ENCODE peak calls at places on chromosomes 5 and 9, in seven cellular contexts. One of them, this sample, is unnamed.

GRCh38 chr5:1112596-1113331 is 901 bp upstream of the SLC12A7 start:
- DNase-seq in osteoblast: no peak
- DNase-seq in coronary artery: no peak
- DNase-seq in mucosa of descending colon: no peak
- DNase-seq in ovary: no peak
- DNase-seq in Panc1: no peak
- DNase-seq in fibroblast of pulmonary artery: no peak
- DNase-seq in this sample: no peak

GRCh38 chr9:83706703-83707517 is 848 bp downstream of the UBQLN1 start:
- DNase-seq in ovary: peak; percentile 15
- DNase-seq in fibroblast of pulmonary artery: peak; percentile 24
- DNase-seq in coronary artery: peak; percentile 74
- DNase-seq in Panc1: no peak
- DNase-seq in mucosa of descending colon: peak; percentile 70
- DNase-seq in osteoblast: peak; percentile 77
- DNase-seq in this sample: peak; percentile 34

GRCh38 chr5:116137544-116138378 is 52.9 kb downstream of the COMMD10 start:
- DNase-seq in Panc1: peak; percentile 15
- DNase-seq in fibroblast of pulmonary artery: peak; percentile 78
- DNase-seq in mucosa of descending colon: no peak
- DNase-seq in osteoblast: no peak
- DNase-seq in coronary artery: no peak
- DNase-seq in ovary: no peak
- DNase-seq in this sample: peak; percentile 72

GRCh38 chr5:171092194-171092593 is 216.9 kb upstream of the TLX3 start:
- DNase-seq in fibroblast of pulmonary artery: peak; percentile 78
- DNase-seq in ovary: no peak
- DNase-seq in osteoblast: peak; percentile 23
- DNase-seq in mucosa of descending colon: no peak
- DNase-seq in Panc1: no peak
- DNase-seq in coronary artery: no peak
- DNase-seq in this sample: peak; percentile 67

GRCh38 chr9:134644715-134645606 is 3.4 kb downstream of the COL5A1 start:
- DNase-seq in mucosa of descending colon: peak; percentile 55
- DNase-seq in osteoblast: peak; percentile 100
- DNase-seq in fibroblast of pulmonary artery: peak; percentile 99
- DNase-seq in Panc1: no peak
- DNase-seq in coronary artery: peak; percentile 93
- DNase-seq in ovary: peak; percentile 85
- DNase-seq in this sample: peak; percentile 96

GRCh38 chr5:170597876-170598275 is 94.1 kb downstream of the KCNIP1 start:
- DNase-seq in ovary: no peak
- DNase-seq in Panc1: no peak
- DNase-seq in fibroblast of pulmonary artery: peak; percentile 15
- DNase-seq in mucosa of descending colon: no peak
- DNase-seq in coronary artery: no peak
- DNase-seq in osteoblast: no peak
- DNase-seq in this sample: peak; percentile 24

GRCh38 chr9:70315389-70315788 is 56.6 kb downstream of the SMC5 start:
- DNase-seq in Panc1: no peak
- DNase-seq in fibroblast of pulmonary artery: peak; percentile 28
- DNase-seq in ovary: no peak
- DNase-seq in coronary artery: no peak
- DNase-seq in mucosa of descending colon: no peak
- DNase-seq in osteoblast: no peak
- DNase-seq in this sample: peak; percentile 23

GRCh38 chr5:61298580-61298979 is 33.5 kb upstream of the ZSWIM6 start:
- DNase-seq in fibroblast of pulmonary artery: peak; percentile 53
- DNase-seq in osteoblast: no peak
- DNase-seq in Panc1: peak; percentile 63
- DNase-seq in coronary artery: no peak
- DNase-seq in mucosa of descending colon: no peak
- DNase-seq in ovary: no peak
- DNase-seq in this sample: peak; percentile 71

GRCh38 chr9:21754741-21755140 is 47.7 kb upstream of the MTAP start:
- DNase-seq in Panc1: no peak
- DNase-seq in osteoblast: no peak
- DNase-seq in mucosa of descending colon: no peak
- DNase-seq in ovary: no peak
- DNase-seq in fibroblast of pulmonary artery: no peak
- DNase-seq in coronary artery: no peak
- DNase-seq in this sample: no peak

DNA sequence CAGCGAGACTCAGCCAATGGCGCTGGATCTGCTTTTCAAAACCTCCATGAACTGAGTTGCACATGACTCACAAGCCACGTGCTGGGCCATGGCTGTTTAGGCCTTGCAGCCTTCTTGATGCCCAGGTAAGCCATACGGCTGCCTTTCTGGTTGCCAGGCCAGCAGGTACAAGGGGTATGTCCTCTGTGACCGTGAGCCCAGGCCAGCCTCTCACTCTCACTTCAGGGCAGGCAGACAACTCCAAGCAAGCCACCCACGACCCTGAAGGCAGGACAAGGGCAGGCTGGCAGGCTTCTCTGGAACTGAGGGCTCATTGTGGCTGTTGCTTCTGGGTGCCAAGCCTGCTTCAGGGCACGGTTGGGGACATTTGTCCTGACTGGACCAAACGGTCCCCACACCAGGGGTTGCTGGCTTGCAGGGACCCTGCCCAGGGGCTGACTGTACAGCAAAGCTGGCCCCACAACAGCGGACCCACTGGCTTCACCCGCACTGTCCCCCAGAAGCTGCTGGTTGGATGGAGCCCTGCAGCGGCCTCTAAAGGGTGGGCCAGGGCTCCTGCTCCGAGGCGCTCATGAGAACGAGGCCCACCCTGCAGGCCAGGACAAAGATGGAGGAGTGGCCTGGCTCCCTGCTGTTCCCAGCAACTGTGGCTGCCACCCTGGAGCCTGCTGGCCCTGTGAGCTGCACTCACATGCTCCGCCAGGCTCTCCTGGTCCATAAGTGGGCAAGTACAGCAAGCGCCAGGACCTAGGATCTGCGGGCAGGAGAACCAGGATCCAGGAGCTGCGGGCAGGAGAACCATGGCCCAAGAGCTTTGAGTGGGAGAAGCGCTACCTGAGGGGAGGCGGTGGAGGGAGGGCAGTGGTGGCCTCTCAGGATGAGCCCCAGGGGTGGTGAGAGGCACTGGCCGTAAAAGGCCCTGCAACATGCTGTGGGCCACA is 34.3 kb upstream of the NSMF start:
- DNase-seq in ovary: no peak
- DNase-seq in coronary artery: no peak
- DNase-seq in mucosa of descending colon: peak; percentile 27
- DNase-seq in fibroblast of pulmonary artery: no peak
- DNase-seq in Panc1: no peak
- DNase-seq in osteoblast: peak; percentile 80
- DNase-seq in this sample: no peak
- TF ChIP-seq CTCF in ovary: no peak
- TF ChIP-seq CTCF in coronary artery: no peak
- TF ChIP-seq CTCF in mucosa of descending colon: no peak
- TF ChIP-seq CTCF in fibroblast of pulmonary artery: no peak
- TF ChIP-seq CTCF in Panc1: no peak
- TF ChIP-seq CTCF in osteoblast: no peak
- TF ChIP-seq CTCF in this sample: no peak

DNA sequence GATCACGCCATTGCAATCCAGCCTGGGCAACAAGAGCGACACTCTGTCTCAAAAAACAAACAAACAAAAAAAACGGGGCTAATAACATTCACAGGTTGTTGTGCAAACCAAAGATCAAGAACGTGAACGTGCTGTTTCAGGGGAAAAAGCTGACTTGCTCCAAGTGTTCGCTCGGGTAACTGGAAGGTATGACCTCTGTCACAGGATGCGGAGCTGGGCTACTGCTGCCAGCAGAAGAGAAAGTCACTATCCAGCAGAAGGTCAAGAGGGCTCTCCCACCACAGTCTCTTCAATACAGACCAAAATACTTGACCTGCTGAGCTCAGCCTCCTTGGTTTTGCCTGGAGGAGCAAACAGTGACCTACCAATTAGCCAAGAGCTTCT is 59.7 kb downstream of the ABCA1 start:
- DNase-seq in mucosa of descending colon: no peak
- DNase-seq in coronary artery: no peak
- DNase-seq in ovary: no peak
- DNase-seq in Panc1: no peak
- DNase-seq in osteoblast: no peak
- DNase-seq in fibroblast of pulmonary artery: no peak
- DNase-seq in this sample: no peak
- H3K4me3 ChIP-seq in mucosa of descending colon: no peak overlapping the region
- H3K4me3 ChIP-seq in coronary artery: no peak overlapping the region
- H3K4me3 ChIP-seq in ovary: no peak overlapping the region
- H3K4me3 ChIP-seq in Panc1: no peak overlapping the region
- H3K4me3 ChIP-seq in osteoblast: no peak overlapping the region
- H3K4me3 ChIP-seq in fibroblast of pulmonary artery: no peak overlapping the region
- H3K4me3 ChIP-seq in this sample: no peak overlapping the region

GRCh38 chr9:133357656-133358055 is 1.3 kb downstream of the SURF2 start:
- DNase-seq in ovary: no peak
- DNase-seq in Panc1: no peak
- DNase-seq in mucosa of descending colon: peak; percentile 28
- DNase-seq in fibroblast of pulmonary artery: no peak
- DNase-seq in coronary artery: no peak
- DNase-seq in osteoblast: no peak
- DNase-seq in this sample: no peak

GRCh38 chr9:133362359-133363044 is 6.2 kb downstream of the SURF2 start:
- DNase-seq in ovary: no peak
- DNase-seq in fibroblast of pulmonary artery: no peak
- DNase-seq in osteoblast: no peak
- DNase-seq in Panc1: no peak
- DNase-seq in coronary artery: no peak
- DNase-seq in mucosa of descending colon: no peak
- DNase-seq in this sample: no peak

GRCh38 chr9:133361507-133362092 is 5.2 kb downstream of the SURF2 start:
- DNase-seq in mucosa of descending colon: peak; percentile 6
- DNase-seq in ovary: no peak
- DNase-seq in Panc1: no peak
- DNase-seq in coronary artery: no peak
- DNase-seq in fibroblast of pulmonary artery: no peak
- DNase-seq in osteoblast: peak; percentile 47
- DNase-seq in this sample: no peak

GRCh38 chr9:133360400-133361393 is 4.3 kb downstream of the SURF2 start:
- DNase-seq in mucosa of descending colon: peak; percentile 18
- DNase-seq in Panc1: no peak
- DNase-seq in osteoblast: peak; percentile 45
- DNase-seq in coronary artery: no peak
- DNase-seq in ovary: no peak
- DNase-seq in fibroblast of pulmonary artery: no peak
- DNase-seq in this sample: no peak

DNA sequence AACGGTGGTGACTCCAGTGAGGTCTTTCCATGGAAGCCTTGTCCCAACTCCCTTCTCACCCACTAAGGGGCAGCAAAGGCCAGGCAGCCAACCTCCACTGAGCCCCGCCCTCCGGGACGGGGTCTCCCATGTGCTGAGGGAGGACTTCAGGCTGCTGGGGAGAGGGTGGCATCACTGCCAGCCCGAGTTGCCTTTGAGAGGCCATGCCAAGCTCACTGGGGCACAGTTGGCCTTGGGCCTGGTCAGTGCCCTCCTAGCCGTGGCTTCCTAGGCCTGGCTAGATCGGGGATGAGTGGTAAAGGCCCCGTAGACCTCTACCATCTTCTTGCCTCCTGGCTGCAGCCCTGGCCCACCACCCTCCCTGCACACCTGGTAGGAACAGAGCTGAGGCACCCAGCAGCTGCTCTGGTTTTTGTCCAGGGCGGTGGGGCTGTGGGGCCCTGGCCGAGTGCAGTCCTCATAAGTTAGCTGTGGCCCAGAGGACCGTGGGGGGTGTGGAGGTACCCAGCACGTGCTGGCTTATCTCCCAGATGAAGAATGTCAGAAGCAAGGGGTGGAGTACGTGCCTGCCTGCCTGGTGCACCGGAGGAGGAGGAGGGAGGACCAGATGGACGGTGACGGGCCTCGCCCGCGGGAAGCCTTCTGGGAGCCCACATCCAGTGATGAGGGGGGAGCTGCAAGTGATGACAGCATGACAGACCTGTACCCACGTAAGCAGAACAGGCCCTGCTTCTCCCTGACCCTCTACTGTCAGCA is 3.2 kb downstream of the SURF2 start:
- DNase-seq in Panc1: no peak
- DNase-seq in mucosa of descending colon: peak; percentile 26
- DNase-seq in fibroblast of pulmonary artery: no peak
- DNase-seq in osteoblast: peak; percentile 85
- DNase-seq in coronary artery: no peak
- DNase-seq in ovary: no peak
- DNase-seq in this sample: no peak
- TF ChIP-seq CTCF in Panc1: no peak
- TF ChIP-seq CTCF in mucosa of descending colon: no peak
- TF ChIP-seq CTCF in fibroblast of pulmonary artery: peak; percentile 24
- TF ChIP-seq CTCF in osteoblast: peak; percentile 40
- TF ChIP-seq CTCF in coronary artery: no peak
- TF ChIP-seq CTCF in ovary: no peak
- TF ChIP-seq CTCF in this sample: peak; percentile 30

DNA sequence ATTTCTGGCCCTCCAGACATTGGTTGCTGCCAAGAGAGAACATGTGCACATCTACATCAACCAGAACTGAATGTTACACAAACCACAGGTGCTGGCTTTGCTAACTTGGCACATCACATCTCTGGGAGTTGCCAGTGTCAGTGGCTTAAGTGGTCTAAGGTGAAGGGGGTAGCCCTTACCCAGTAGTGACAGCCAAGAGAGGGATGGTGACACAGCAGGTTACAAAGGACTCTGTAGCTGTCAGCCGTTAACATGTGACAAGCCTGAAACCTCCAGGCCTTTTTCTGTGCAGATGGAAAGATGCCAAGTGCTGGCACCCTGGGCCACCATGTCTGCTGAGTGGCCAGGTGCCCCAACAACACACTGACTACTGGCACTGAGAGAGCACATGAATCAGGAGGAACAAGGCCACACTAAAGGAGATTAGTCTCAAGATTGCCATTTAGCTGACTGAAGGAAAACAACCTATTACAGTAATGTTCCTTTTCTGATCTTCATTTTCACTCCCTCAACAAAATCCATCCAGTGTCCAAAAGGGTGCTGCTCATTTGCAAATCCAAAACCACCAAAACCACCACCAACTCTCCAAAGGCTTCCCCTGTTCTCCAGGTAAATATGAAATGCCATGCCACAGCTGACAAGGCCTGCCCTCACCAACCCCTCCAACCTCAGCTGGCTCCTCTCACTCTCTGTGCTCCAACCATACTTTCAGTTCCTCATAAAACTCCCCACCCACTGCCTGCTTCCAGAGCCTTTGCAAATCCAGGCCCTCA is 20.2 kb downstream of the SIL1 start:
- DNase-seq in ovary: no peak
- DNase-seq in coronary artery: no peak
- DNase-seq in osteoblast: no peak
- DNase-seq in fibroblast of pulmonary artery: no peak
- DNase-seq in Panc1: no peak
- DNase-seq in mucosa of descending colon: no peak
- DNase-seq in this sample: no peak
- H3K4me3 ChIP-seq in ovary: no peak overlapping the region
- H3K4me3 ChIP-seq in coronary artery: peak overlapping the region; percentile 21
- H3K4me3 ChIP-seq in osteoblast: no peak overlapping the region
- H3K4me3 ChIP-seq in fibroblast of pulmonary artery: no peak overlapping the region
- H3K4me3 ChIP-seq in Panc1: no peak overlapping the region
- H3K4me3 ChIP-seq in mucosa of descending colon: no peak overlapping the region
- H3K4me3 ChIP-seq in this sample: no peak overlapping the region

GRCh38 chr5:120293796-120294195 is 170.3 kb upstream of the PRR16 start:
- DNase-seq in Panc1: no peak
- DNase-seq in coronary artery: no peak
- DNase-seq in osteoblast: peak; percentile 0
- DNase-seq in ovary: no peak
- DNase-seq in mucosa of descending colon: no peak
- DNase-seq in fibroblast of pulmonary artery: peak; percentile 35
- DNase-seq in this sample: peak; percentile 72
- TF ChIP-seq CTCF in Panc1: no peak
- TF ChIP-seq CTCF in coronary artery: no peak
- TF ChIP-seq CTCF in osteoblast: no peak
- TF ChIP-seq CTCF in ovary: no peak
- TF ChIP-seq CTCF in mucosa of descending colon: no peak
- TF ChIP-seq CTCF in fibroblast of pulmonary artery: no peak
- TF ChIP-seq CTCF in this sample: no peak